ENCODE peak calls at places on chromosome 21, in five cellular contexts. Y is HFF-Myc, D is transverse colon, B is activated T-cell treated with anti-CD3 and anti-CD28 coated beads for 1 hour, E is amniotic stem cell. Q is an unnamed sample.

GRCh38 chr21:26776320-26777021 is 68.7 kb downstream of the ADAMTS1 start:
- DNase-seq in Y (no peak), D (no peak), B (no peak), E (no peak), Q (no peak)

GRCh38 chr21:15084668-15085067 is 19.9 kb upstream of the NRIP1 start:
- DNase-seq in Y (no peak), D (no peak), B (no peak), E (no peak), Q (no peak)

GRCh38 chr21:35573472-35574389 is 486.6 kb downstream of the SETD4 start:
- DNase-seq in Y (no peak), D (no peak), B (no peak), E (no peak), Q (no peak)

GRCh38 chr21:42398414-42399030 is 2.7 kb upstream of the TMPRSS3 start:
- DNase-seq in Y (no peak), D (no peak), B (no peak), E (no peak), Q (no peak)

GRCh38 chr21:32826317-32827167 is 55.0 kb upstream of the PAXBP1 start:
- DNase-seq in Y (peak), D (peak), B (no peak), E (peak), Q (peak)

GRCh38 chr21:16302851-16303282 is 573.1 kb downstream of the USP25 start:
- DNase-seq in Y (no peak), D (no peak), B (no peak), E (no peak), Q (peak)

GRCh38 chr21:15260604-15261003 is 195.8 kb upstream of the NRIP1 start:
- DNase-seq in Y (no peak), D (no peak), B (no peak), E (no peak), Q (no peak)

GRCh38 chr21:42219606-42220137 is 732 bp downstream of the ABCG1 start:
- DNase-seq in Y (no peak), D (peak), B (no peak), E (no peak), Q (peak)

GRCh38 chr21:16891821-16892220 is 621.0 kb upstream of the CXADR start:
- DNase-seq in Y (peak), D (no peak), B (no peak), E (peak), Q (peak)

GRCh38 chr21:18499761-18500376 is 96.3 kb upstream of the TMPRSS15 start:
- DNase-seq in Y (peak), D (peak), B (no peak), E (no peak), Q (no peak)

GRCh38 chr21:44947111-44947929 is 7.5 kb downstream of the SLX9 start:
- DNase-seq in Y (no peak), D (no peak), B (no peak), E (no peak), Q (peak)

GRCh38 chr21:34887729-34888568 is 161.2 kb downstream of the RUNX1 start:
- DNase-seq in Y (peak), D (peak), B (peak), E (peak), Q (peak)

GRCh38 chr21:25838809-25839208 is 104.0 kb downstream of the GABPA start:
- DNase-seq in Y (no peak), D (no peak), B (no peak), E (no peak), Q (no peak)

GRCh38 chr21:34858559-34858958 is 189.8 kb downstream of the CLIC6 start:
- DNase-seq in Y (no peak), D (no peak), B (no peak), E (no peak), Q (no peak)

GRCh38 chr21:41819236-41819855 is 52.5 kb upstream of the RIPK4 start:
- DNase-seq in Y (no peak), D (no peak), B (no peak), E (no peak), Q (peak)

GRCh38 chr21:41775152-41775472 is 8.3 kb upstream of the RIPK4 start:
- DNase-seq in Y (no peak), D (no peak), B (no peak), E (no peak), Q (no peak)

GRCh38 chr21:46183910-46184624 is at the start of gene SPATC1L:
- DNase-seq in Y (no peak), D (peak), B (peak), E (peak), Q (peak)

GRCh38 chr21:37636152-37636860 is 269.7 kb downstream of the DYRK1A start:
- DNase-seq in Y (no peak), D (no peak), B (no peak), E (peak), Q (peak)